ENCODE peak calls at places on chromosomes 11 and 22, in six cellular contexts. P is EH, U is AG04450, L is RCC 7860, H is memory B cell, A is neural progenitor cell. J is an unnamed sample.

GRCh38 chr11:68143310-68143689 is 22.1 kb upstream of the CHKA start:
- DNase-seq in L (no peak), U (no peak), A (no peak), H (no peak), P (no peak), J (no peak)

GRCh38 chr22:50542416-50542927 is 3.2 kb upstream of the KLHDC7B start:
- DNase-seq in L (no peak), U (no peak), P (no peak), H (peak), A (no peak), J (no peak)

GRCh38 chr11:95291946-95292345 is 60.9 kb upstream of the SESN3 start:
- DNase-seq in A (no peak), P (no peak), L (no peak), U (no peak), H (no peak), J (no peak)

GRCh38 chr11:66100272-66101037 is 30.4 kb downstream of the PACS1 start:
- DNase-seq in A (no peak), L (peak), P (no peak), U (no peak), H (peak), J (peak)

GRCh38 chr11:19946681-19947080 is 213.6 kb downstream of the DBX1 start:
- DNase-seq in H (no peak), U (no peak), P (no peak), L (no peak), A (no peak), J (no peak)

GRCh38 chr11:134861490-134862107 is 449.6 kb upstream of the B3GAT1 start:
- DNase-seq in U (no peak), A (no peak), H (no peak), P (no peak), L (no peak), J (no peak)

GRCh38 chr11:84480151-84480550 is 1147.0 kb downstream of the DLG2 start:
- DNase-seq in A (peak), H (no peak), P (no peak), U (no peak), L (no peak), J (no peak)

GRCh38 chr22:31586137-31586920 is 75.7 kb downstream of the PISD start:
- DNase-seq in A (no peak), U (no peak), P (peak), H (no peak), L (no peak), J (no peak)

GRCh38 chr11:31106963-31107576 is 262.5 kb downstream of the DCDC1 start:
- DNase-seq in A (peak), H (peak), L (no peak), U (no peak), P (peak), J (peak)

GRCh38 chr22:47891609-47892008 is 1129.2 kb downstream of the TBC1D22A start:
- DNase-seq in P (no peak), A (no peak), H (no peak), L (no peak), U (no peak), J (no peak)

GRCh38 chr22:29734853-29735252 is 15.1 kb downstream of the CABP7 start:
- DNase-seq in U (no peak), H (no peak), L (no peak), P (no peak), A (peak), J (no peak)

GRCh38 chr11:58958500-58958899 is 19.2 kb downstream of the GLYATL1 start:
- DNase-seq in A (peak), H (peak), P (peak), L (no peak), U (no peak), J (no peak)

GRCh38 chr11:75264971-75265370 is 24.4 kb downstream of the TPBGL start:
- DNase-seq in U (no peak), L (no peak), H (no peak), A (no peak), P (no peak), J (no peak)

GRCh38 chr11:102914238-102915043 is 39.7 kb upstream of the MMP12 start:
- DNase-seq in H (no peak), A (peak), L (peak), P (peak), U (peak), J (peak)

GRCh38 chr11:47506363-47506762 is 46.6 kb downstream of the CELF1 start:
- DNase-seq in L (no peak), U (no peak), H (no peak), A (no peak), P (no peak), J (no peak)

GRCh38 chr22:47300698-47301405 is 538.4 kb downstream of the TBC1D22A start:
- DNase-seq in A (no peak), H (no peak), U (no peak), L (no peak), P (no peak), J (no peak)

GRCh38 chr11:7759010-7759409 is 37.7 kb downstream of the OR5P2 start:
- DNase-seq in L (no peak), P (no peak), H (no peak), A (no peak), U (no peak), J (no peak)

GRCh38 chr11:122486793-122487495 is 168.6 kb upstream of the UBASH3B start:
- DNase-seq in U (no peak), L (no peak), H (no peak), P (peak), A (peak), J (no peak)

GRCh38 chr11:8740156-8740555 is 57.6 kb downstream of the RPL27A start:
- DNase-seq in L (no peak), A (no peak), H (no peak), U (no peak), P (no peak), J (no peak)

GRCh38 chr11:128521697-128522062 is 65.7 kb downstream of the ETS1 start:
- DNase-seq in P (no peak), H (no peak), A (peak), U (no peak), L (no peak), J (no peak)

GRCh38 chr11:131041331-131042040 is 125.2 kb upstream of the SNX19 start:
- DNase-seq in H (no peak), L (no peak), A (no peak), P (peak), U (no peak), J (no peak)

GRCh38 chr22:45120931-45121330 is 42.8 kb upstream of the NUP50 start:
- DNase-seq in P (no peak), H (no peak), A (no peak), U (no peak), L (no peak), J (no peak)

GRCh38 chr22:49423125-49423650 is 404.5 kb downstream of the BRD1 start:
- DNase-seq in L (no peak), H (no peak), U (no peak), A (no peak), P (no peak), J (no peak)

GRCh38 chr11:116871248-116871647 is 33.8 kb upstream of the APOA1 start:
- DNase-seq in L (peak), H (no peak), U (no peak), A (no peak), P (peak), J (no peak)

GRCh38 chr11:100618914-100619313 is 68.2 kb upstream of the ARHGAP42 start:
- DNase-seq in L (no peak), H (no peak), U (no peak), A (no peak), P (no peak), J (no peak)

GRCh38 chr11:103202048-103202651 is 92.9 kb downstream of the DYNC2H1 start:
- DNase-seq in U (peak), P (peak), A (peak), H (no peak), L (peak), J (no peak)

GRCh38 chr11:28674432-28675076 is 566.4 kb downstream of the METTL15 start:
- DNase-seq in A (peak), P (peak), H (no peak), U (no peak), L (no peak), J (no peak)

GRCh38 chr11:63534895-63535461 is 1.6 kb upstream of the PLAAT4 start:
- DNase-seq in H (no peak), A (no peak), P (no peak), U (no peak), L (no peak), J (no peak)

GRCh38 chr11:73361953-73362776 is 14.0 kb upstream of the RELT start:
- DNase-seq in U (no peak), P (no peak), A (peak), L (no peak), H (no peak), J (no peak)

GRCh38 chr22:47370448-47371262 is 608.2 kb downstream of the TBC1D22A start:
- DNase-seq in H (no peak), P (no peak), U (no peak), A (no peak), L (no peak), J (no peak)

GRCh38 chr11:75167617-75168016 is 16.7 kb downstream of the SLCO2B1 start:
- DNase-seq in P (no peak), H (no peak), L (no peak), A (no peak), U (no peak), J (no peak)

GRCh38 chr22:19962246-19962908 is 20.8 kb upstream of the TXNRD2 start:
- DNase-seq in H (no peak), A (peak), L (peak), U (no peak), P (peak), J (peak)

GRCh38 chr11:63583288-63583687 is 20.1 kb upstream of the PLAAT2 start:
- DNase-seq in L (no peak), U (no peak), A (peak), H (no peak), P (no peak), J (no peak)

GRCh38 chr22:19483481-19484244 is 3.9 kb downstream of the CDC45 start:
- DNase-seq in H (no peak), A (no peak), P (peak), L (no peak), U (no peak), J (no peak)

J was measured in kidney glomerular epithelial cell.